ENCODE peak calls at places on chromosomes 11 and 22, in eight cellular contexts. G is cardiac fibroblast, F is colonic mucosa, P is H1, I is bronchial epithelial cell, Y is A673, O is tibial artery, B is fibroblast of mammary gland. H is an unnamed sample.

GRCh38 chr11:35101223-35101622 is 37.7 kb upstream of the CD44 start:
- DNase-seq in I (peak), Y (no peak), F (no peak), G (peak), P (no peak), B (peak), O (no peak), H (no peak)

GRCh38 chr11:62710001-62710345 is 2.5 kb downstream of the GNG3 start:
- DNase-seq in O (no peak), I (no peak), G (peak), Y (no peak), F (peak), B (peak), P (no peak), H (no peak)

GRCh38 chr11:43549624-43550023 is 130.9 kb upstream of the HSD17B12 start:
- DNase-seq in F (no peak), O (no peak), Y (no peak), I (no peak), G (no peak), P (no peak), B (no peak), H (no peak)

GRCh38 chr22:19527321-19527721 is 3.1 kb upstream of the CLDN5 start:
- DNase-seq in G (no peak), P (no peak), O (no peak), F (no peak), B (no peak), I (no peak), Y (no peak), H (no peak)

GRCh38 chr11:112037527-112037926 is 12.3 kb downstream of the DLAT start:
- DNase-seq in G (no peak), B (no peak), P (no peak), I (no peak), Y (no peak), F (no peak), O (no peak), H (no peak)

GRCh38 chr22:50315289-50316113 is 8.1 kb upstream of the PLXNB2 start:
- DNase-seq in B (no peak), G (no peak), P (no peak), Y (no peak), O (no peak), F (no peak), I (no peak), H (no peak)

GRCh38 chr11:8067929-8068575 is 13.0 kb upstream of the TUB start:
- DNase-seq in Y (no peak), O (peak), B (no peak), G (no peak), F (no peak), I (no peak), P (no peak), H (no peak)

GRCh38 chr11:69213315-69213714 is 57.6 kb downstream of the SMIM38 start:
- DNase-seq in Y (no peak), F (no peak), I (peak), P (no peak), B (no peak), O (no peak), G (peak), H (no peak)

GRCh38 chr11:32751381-32751780 is 43.1 kb downstream of the CCDC73 start:
- DNase-seq in O (no peak), G (no peak), Y (no peak), B (no peak), F (no peak), I (no peak), P (no peak), H (no peak)

GRCh38 chr22:38074181-38075104 is 9.5 kb downstream of the SLC16A8 start:
- DNase-seq in B (no peak), F (no peak), O (no peak), Y (no peak), I (no peak), P (no peak), G (peak), H (no peak)

GRCh38 chr11:48020092-48020755 is 39.9 kb downstream of the PTPRJ start:
- DNase-seq in O (no peak), G (no peak), B (no peak), I (peak), P (no peak), F (peak), Y (no peak), H (no peak)

GRCh38 chr11:117179048-117179999 is 781 bp downstream of the SIDT2 start:
- DNase-seq in O (no peak), F (peak), B (peak), Y (peak), P (no peak), G (peak), I (no peak), H (no peak)

GRCh38 chr22:37020192-37020479 is 594 bp downstream of the MPST start:
- DNase-seq in P (no peak), B (peak), Y (peak), I (peak), O (peak), G (peak), F (peak), H (no peak)

GRCh38 chr11:22582011-22582410 is 43.6 kb downstream of the FANCF start:
- DNase-seq in B (no peak), Y (no peak), F (no peak), I (no peak), P (no peak), O (no peak), G (no peak), H (no peak)

GRCh38 chr11:10770626-10771254 is 19.7 kb downstream of the CTR9 start:
- DNase-seq in G (peak), I (peak), O (peak), F (peak), B (peak), Y (peak), P (no peak), H (no peak)

GRCh38 chr11:96237759-96238158 is 105.2 kb downstream of the MAML2 start:
- DNase-seq in O (no peak), G (no peak), B (no peak), F (no peak), I (peak), P (no peak), Y (no peak), H (no peak)

GRCh38 chr11:124863137-124863825 is 2.0 kb upstream of the ROBO3 start:
- DNase-seq in F (no peak), Y (no peak), G (peak), B (peak), P (no peak), I (no peak), O (peak), H (no peak)

GRCh38 chr11:61294717-61295595 is at the start of gene VWCE:
- DNase-seq in Y (peak), I (peak), B (peak), P (peak), O (peak), G (peak), F (peak), H (no peak)

GRCh38 chr11:126465573-126466287 is 110.2 kb downstream of the ST3GAL4 start:
- DNase-seq in P (no peak), I (no peak), B (no peak), G (no peak), Y (peak), O (no peak), F (no peak), H (no peak)

GRCh38 chr11:103035216-103035615 is 56.7 kb downstream of the DCUN1D5 start:
- DNase-seq in O (no peak), F (no peak), P (no peak), Y (no peak), I (no peak), G (no peak), B (no peak), H (no peak)

GRCh38 chr11:92269021-92269420 is 44.4 kb downstream of the FAT3 start:
- DNase-seq in O (no peak), B (peak), P (peak), F (no peak), G (peak), I (peak), Y (no peak), H (no peak)

GRCh38 chr11:18245396-18245795 is 3.1 kb downstream of the SAA2 start:
- DNase-seq in F (no peak), B (peak), I (no peak), P (no peak), O (no peak), Y (no peak), G (peak), H (no peak)

GRCh38 chr22:40094449-40094848 is 83.3 kb upstream of the TNRC6B start:
- DNase-seq in P (no peak), I (no peak), F (no peak), G (no peak), B (no peak), Y (no peak), O (no peak), H (no peak)

GRCh38 chr22:42473484-42474193 is 41.4 kb upstream of the NFAM1 start:
- DNase-seq in Y (peak), B (peak), I (peak), O (no peak), P (no peak), F (peak), G (peak), H (no peak)

GRCh38 chr22:27435839-27436581 is 365.5 kb downstream of the MN1 start:
- DNase-seq in P (no peak), F (no peak), B (peak), Y (no peak), O (peak), I (peak), G (peak), H (no peak)

GRCh38 chr11:105524286-105524685 is 85.6 kb upstream of the GRIA4 start:
- DNase-seq in G (no peak), P (no peak), I (no peak), O (no peak), Y (peak), F (no peak), B (no peak), H (no peak)

GRCh38 chr11:104462346-104462745 is 298.4 kb upstream of the PDGFD start:
- DNase-seq in F (no peak), B (peak), O (no peak), P (no peak), G (peak), Y (peak), I (peak), H (no peak)

GRCh38 chr11:61513143-61513740 is 4.7 kb downstream of the LRRC10B start:
- DNase-seq in B (no peak), G (no peak), O (no peak), I (no peak), P (no peak), F (no peak), Y (peak), H (no peak)

DNA sequence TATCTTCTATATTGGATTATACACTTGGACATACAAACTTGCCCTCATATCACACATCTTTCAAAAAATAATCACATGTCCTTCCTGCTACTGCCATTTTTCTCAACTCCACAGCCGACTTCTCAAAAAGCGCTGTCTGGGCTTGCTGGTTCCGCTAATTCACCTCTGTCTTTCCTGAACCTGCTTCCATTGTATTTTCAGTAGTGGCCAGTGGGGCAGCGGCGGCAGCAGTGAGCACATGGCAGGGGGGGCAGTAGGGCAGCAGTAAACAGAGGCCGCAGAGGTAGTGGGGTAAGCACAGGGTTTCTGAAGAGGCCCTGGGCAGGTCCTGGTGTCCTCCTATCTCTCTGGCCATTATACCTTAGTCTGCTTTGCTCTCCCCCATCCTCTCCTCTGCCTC is 126.3 kb downstream of the RRAS2 start:
- DNase-seq in Y (no peak), P (no peak), I (no peak), O (no peak), G (no peak), F (no peak), B (no peak), H (no peak)
- TF ChIP-seq CTCF in Y (peak), P (peak), I (peak), O (no peak), G (peak), F (no peak), B (peak), H (no peak)

GRCh38 chr22:24806663-24807001 is 621 bp downstream of the SGSM1 start:
- DNase-seq in B (no peak), P (no peak), O (no peak), Y (no peak), G (no peak), I (no peak), F (no peak), H (no peak)

GRCh38 chr22:24807284-24807950 is 1.4 kb downstream of the SGSM1 start:
- DNase-seq in Y (no peak), F (no peak), G (peak), O (peak), I (peak), B (peak), P (no peak), H (no peak)

GRCh38 chr22:24803064-24803542 is 2.9 kb upstream of the SGSM1 start:
- DNase-seq in O (peak), Y (peak), B (peak), F (peak), I (peak), P (peak), G (peak), H (no peak)

GRCh38 chr22:24809331-24809730 is 3.3 kb downstream of the SGSM1 start:
- DNase-seq in P (no peak), G (no peak), I (no peak), F (no peak), B (no peak), O (no peak), Y (no peak), H (no peak)

DNA sequence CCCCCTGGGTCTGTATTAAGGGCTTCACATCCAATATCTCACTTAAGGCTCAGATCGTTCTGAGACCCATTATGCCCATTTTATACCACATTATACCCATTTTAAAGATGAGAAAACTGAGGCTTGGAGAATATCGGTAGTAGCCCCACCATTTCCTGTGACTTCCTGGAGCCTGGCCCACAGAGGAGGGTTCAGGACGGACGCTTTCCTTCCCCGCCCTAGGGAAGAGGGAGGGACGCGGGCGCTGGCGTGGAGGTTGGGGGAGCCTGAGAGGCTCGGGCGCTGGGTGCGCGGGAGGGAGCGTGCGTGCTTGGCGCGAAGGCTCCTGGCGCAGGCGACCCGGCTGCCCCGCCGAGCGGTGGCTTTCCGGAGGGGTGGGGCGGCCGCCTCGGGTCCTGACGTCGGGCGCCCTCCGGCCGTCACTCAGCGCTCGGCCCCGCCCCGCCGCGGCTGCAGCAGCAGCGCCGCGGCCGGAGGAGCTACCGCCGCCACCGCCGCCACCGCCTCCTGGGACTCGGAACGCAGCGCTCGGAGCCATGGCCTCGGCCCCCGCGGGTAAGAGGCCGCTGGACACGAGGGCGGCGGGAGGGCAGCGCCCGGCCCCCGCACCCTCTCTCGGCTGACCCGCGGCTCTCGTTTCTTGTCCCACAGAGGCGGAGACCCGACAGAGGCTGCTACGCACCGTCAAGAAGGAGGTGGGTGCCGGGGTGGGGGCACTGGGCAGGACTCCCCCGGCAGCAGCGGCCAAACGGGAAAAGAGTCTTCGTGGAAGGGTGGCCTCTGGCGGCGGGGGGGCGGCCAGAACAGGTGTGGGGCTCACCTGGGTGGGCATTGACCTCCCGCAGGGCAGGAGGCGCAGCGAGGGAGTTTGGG is at the start of gene SGSM1:
- DNase-seq in O (peak), F (peak), B (peak), G (peak), Y (peak), P (peak), I (peak), H (no peak)
- H3K4me3 ChIP-seq in O (peak), F (peak), B (peak), G (peak), Y (peak), P (peak), I (peak), H (peak)

GRCh38 chr22:20549232-20549841 is 41.9 kb downstream of the MED15 start:
- DNase-seq in G (peak), Y (peak), I (no peak), P (no peak), O (no peak), F (no peak), B (peak), H (no peak)
- TF ChIP-seq CTCF in G (no peak), Y (no peak), I (no peak), P (no peak), O (no peak), F (no peak), B (no peak), H (no peak)

GRCh38 chr11:3795131-3796092 is 1.9 kb downstream of the NUP98 start:
- DNase-seq in B (no peak), G (no peak), I (no peak), F (no peak), Y (no peak), P (no peak), O (no peak), H (no peak)
- H3K4me3 ChIP-seq in B (peak), G (peak), I (peak), F (peak), Y (peak), P (peak), O (peak), H (peak)

GRCh38 chr11:75576445-75577049 is 14.5 kb downstream of the SERPINH1 start:
- DNase-seq in I (peak), Y (no peak), B (peak), O (peak), G (peak), P (no peak), F (no peak), H (no peak)

GRCh38 chr11:75577198-75577597 is 15.1 kb downstream of the SERPINH1 start:
- DNase-seq in G (peak), B (peak), O (no peak), P (no peak), F (peak), Y (peak), I (peak), H (no peak)

GRCh38 chr11:75572744-75573143 is 10.7 kb downstream of the SERPINH1 start:
- DNase-seq in O (no peak), B (no peak), P (no peak), Y (no peak), G (no peak), F (no peak), I (no peak), H (no peak)

GRCh38 chr11:75576017-75576416 is 14.0 kb downstream of the SERPINH1 start:
- DNase-seq in F (no peak), P (no peak), Y (no peak), B (no peak), I (no peak), O (no peak), G (no peak), H (no peak)

GRCh38 chr11:75574698-75575265 is 12.7 kb downstream of the SERPINH1 start:
- DNase-seq in I (no peak), F (no peak), P (no peak), B (no peak), O (no peak), Y (no peak), G (no peak), H (no peak)
- TF ChIP-seq CTCF in I (no peak), F (no peak), P (peak), B (peak), O (peak), Y (peak), G (peak), H (no peak)

GRCh38 chr11:16382638-16383380 is 26.5 kb upstream of the SOX6 start:
- DNase-seq in P (no peak), F (no peak), Y (peak), O (no peak), I (no peak), G (peak), B (no peak), H (no peak)

GRCh38 chr11:16382177-16382576 is 25.8 kb upstream of the SOX6 start:
- DNase-seq in G (no peak), B (no peak), P (no peak), I (no peak), O (no peak), F (no peak), Y (no peak), H (no peak)

GRCh38 chr11:16385099-16385498 is 28.8 kb upstream of the SOX6 start:
- DNase-seq in P (no peak), I (no peak), B (no peak), G (no peak), O (no peak), F (no peak), Y (no peak), H (no peak)

DNA sequence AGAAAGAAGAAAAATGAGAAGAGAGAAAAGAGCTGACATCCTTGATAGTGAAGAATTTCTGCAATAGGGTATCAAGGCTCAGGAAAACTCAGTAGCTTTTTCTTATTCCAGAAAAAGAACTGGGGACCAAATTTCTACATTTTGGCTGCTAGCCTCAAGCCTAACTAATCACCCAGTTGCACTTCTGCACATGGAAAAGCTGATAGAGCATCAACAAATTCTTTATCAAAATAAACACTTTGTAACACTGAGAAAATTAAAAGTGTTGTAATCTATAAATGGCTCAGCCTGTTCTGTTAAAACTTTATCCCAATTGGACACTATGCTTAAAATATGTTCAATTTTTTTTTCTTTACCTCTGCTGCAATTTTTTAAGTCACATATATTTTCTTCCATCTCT is 24.8 kb upstream of the SOX6 start:
- DNase-seq in O (no peak), B (no peak), Y (no peak), I (no peak), P (no peak), F (no peak), G (no peak), H (no peak)
- H3K4me3 ChIP-seq in O (no peak), B (no peak), Y (no peak), I (no peak), P (no peak), F (no peak), G (no peak), H (no peak)